ENCODE peak calls at places on chromosomes 16 and 17, in seven cellular contexts. S is AG09319; H is ACHN; R is H9; J is lower leg skin; U is stimulated activated CD4-positive, alpha-beta T cell treated with anti-CD3 and anti-CD28 coated beads, Interleukin-2, amount 100 ng/mL, for 48 hours; E is bronchial epithelial cell. C is an unnamed sample.

GRCh38 chr17:43900183-43900857 is 7.0 kb downstream of the MPP2 start:
- DNase-seq in E (peak; percentile 63), R (peak; percentile 96), S (no peak), H (peak; percentile 91), J (peak; percentile 68), U (peak; percentile 76), C (peak; percentile 74)

GRCh38 chr17:66790476-66791061 is 44.3 kb upstream of the CACNG5 start:
- DNase-seq in R (no peak), U (no peak), J (no peak), H (no peak), S (no peak), E (no peak), C (no peak)

GRCh38 chr16:12803203-12804093 is at the start of gene CPPED1:
- DNase-seq in U (peak; percentile 91), S (peak; percentile 81), H (peak; percentile 95), J (peak; percentile 85), E (peak; percentile 16), R (peak; percentile 91), C (peak; percentile 64)

GRCh38 chr17:72518810-72519597 is 398.2 kb downstream of the SOX9 start:
- DNase-seq in H (no peak), J (no peak), E (no peak), R (no peak), U (no peak), S (no peak), C (no peak)

GRCh38 chr16:47622666-47623176 is 161.6 kb downstream of the PHKB start:
- DNase-seq in R (no peak), J (no peak), E (no peak), U (no peak), H (no peak), S (no peak), C (no peak)

GRCh38 chr17:72237223-72237622 is 116.4 kb downstream of the SOX9 start:
- DNase-seq in H (no peak), S (no peak), U (no peak), J (no peak), E (no peak), R (peak; percentile 53), C (no peak)

GRCh38 chr17:39962642-39963220 is at the start of gene GSDMA:
- DNase-seq in R (no peak), S (no peak), J (no peak), U (no peak), H (no peak), E (no peak), C (no peak)

GRCh38 chr17:65918921-65919546 is 272.9 kb downstream of the CEP112 start:
- DNase-seq in H (no peak), U (no peak), E (no peak), S (no peak), J (no peak), R (no peak), C (no peak)

GRCh38 chr16:8173111-8173644 is 417.1 kb downstream of the TMEM114 start:
- DNase-seq in E (peak; percentile 49), U (peak; percentile 32), S (no peak), J (peak; percentile 27), R (peak; percentile 91), H (peak; percentile 82), C (peak; percentile 16)

GRCh38 chr16:4687946-4688673 is 5.3 kb upstream of the NUDT16L1 start:
- DNase-seq in E (no peak), U (no peak), S (no peak), R (no peak), J (no peak), H (no peak), C (no peak)

GRCh38 chr17:34259151-34259550 is 4.1 kb downstream of the CCL2 start:
- DNase-seq in E (peak; percentile 11), J (no peak), U (no peak), H (no peak), R (no peak), S (no peak), C (no peak)

GRCh38 chr17:83192161-83192788 is 112.9 kb downstream of the METRNL start:
- DNase-seq in R (no peak), J (peak; percentile 66), S (no peak), H (no peak), U (no peak), E (no peak), C (no peak)

GRCh38 chr17:50426472-50426782 is 409 bp downstream of the ACSF2 start:
- DNase-seq in J (no peak), U (no peak), E (no peak), S (no peak), H (no peak), R (no peak), C (no peak)

GRCh38 chr17:81831957-81832607 is 1.0 kb downstream of the MCRIP1 start:
- DNase-seq in J (no peak), R (no peak), S (no peak), U (peak; percentile 35), E (peak; percentile 65), H (no peak), C (peak; percentile 39)

GRCh38 chr17:58307468-58308172 is 21.0 kb downstream of the TSPOAP1 start:
- DNase-seq in R (peak; percentile 40), U (no peak), E (no peak), S (no peak), J (no peak), H (no peak), C (no peak)

GRCh38 chr17:78939615-78940014 is 14.4 kb upstream of the TIMP2 start:
- DNase-seq in U (no peak), E (no peak), R (no peak), H (no peak), S (no peak), J (no peak), C (no peak)

C was measured in SJSA1.